ENCODE peak calls at places on chromosomes 2 and 18, in five cellular contexts. S is neural progenitor cell, M is lower lobe of right lung, X is ovary, I is left ventricle myocardium inferior. D is an unnamed sample.

GRCh38 chr2:216465580-216466197 is 33.0 kb upstream of the RPL37A start:
- DNase-seq in S (no peak), M (no peak), X (no peak), I (no peak), D (no peak)

GRCh38 chr2:173184031-173185004 is 108.7 kb downstream of the MAP3K20 start:
- DNase-seq in S (peak; percentile 62), M (no peak), X (peak; percentile 37), I (no peak), D (peak; percentile 99)

GRCh38 chr18:29749699-29750098 is 1292.8 kb downstream of the DSC3 start:
- DNase-seq in S (no peak), M (no peak), X (no peak), I (no peak), D (no peak)

GRCh38 chr2:3143602-3144001 is 234.0 kb downstream of the EIPR1 start:
- DNase-seq in S (no peak), M (no peak), X (no peak), I (no peak), D (no peak)

GRCh38 chr2:164898475-164898874 is 56.9 kb downstream of the SLC38A11 start:
- DNase-seq in S (no peak), M (no peak), X (no peak), I (no peak), D (peak; percentile 97)

GRCh38 chr18:70490008-70490933 is 201.4 kb downstream of the SOCS6 start:
- DNase-seq in S (peak; percentile 79), M (no peak), X (no peak), I (no peak), D (peak; percentile 44)

GRCh38 chr2:3376821-3377220 is 797 bp downstream of the EIPR1 start:
- DNase-seq in S (no peak), M (no peak), X (no peak), I (no peak), D (no peak)

GRCh38 chr18:76445275-76445674 is 49.8 kb downstream of the ZNF516 start:
- DNase-seq in S (no peak), M (no peak), X (no peak), I (no peak), D (peak; percentile 80)

GRCh38 chr18:41099451-41099850 is 855.6 kb upstream of the PIK3C3 start:
- DNase-seq in S (no peak), M (no peak), X (no peak), I (no peak), D (no peak)

DNA sequence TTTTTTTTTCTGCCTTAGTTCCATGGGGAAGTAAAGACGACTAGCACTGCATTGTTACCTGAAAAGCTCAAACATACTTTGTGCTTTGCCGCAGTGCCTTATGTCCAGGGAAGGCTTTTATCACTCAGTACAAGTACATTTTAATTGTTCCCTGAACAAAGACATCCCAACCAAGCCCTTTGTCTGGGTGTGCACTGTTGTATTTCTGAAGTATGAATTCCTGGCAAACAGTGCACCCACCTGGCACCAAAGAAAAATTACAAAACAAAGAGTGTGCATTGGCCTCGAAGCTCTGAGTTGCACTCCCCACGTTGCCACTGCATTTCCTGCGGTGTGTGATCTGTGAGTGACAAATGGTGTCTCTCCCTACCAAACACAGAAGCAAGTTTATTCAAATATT is 858.5 kb upstream of the PIK3C3 start:
- DNase-seq in S (peak; percentile 15), M (no peak), X (no peak), I (no peak), D (peak; percentile 22)
- TF ChIP-seq CTCF in S (peak; percentile 26), M (no peak), X (no peak), I (peak; percentile 11), D (peak; percentile 55)

DNA sequence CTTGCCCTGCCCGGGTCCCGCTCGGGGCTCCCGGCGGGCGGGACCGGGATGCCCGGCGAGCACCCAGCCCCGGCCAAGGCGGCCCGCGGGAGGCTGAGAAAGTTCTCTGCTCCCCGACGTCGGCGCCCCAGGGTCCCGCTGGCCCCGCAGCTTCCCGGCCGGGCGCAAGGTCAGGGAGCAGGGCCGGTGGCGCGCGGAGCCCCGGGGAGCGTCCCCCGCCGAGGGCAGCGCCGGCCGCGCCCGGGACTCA is 331 bp downstream of the SERPINE2 start:
- DNase-seq in S (no peak), M (no peak), X (no peak), I (no peak), D (no peak)
- H3K27me3 ChIP-seq in S (peaks cover 48% of the 10 kb centered on the region), M (peaks cover 62% of the 10 kb centered on the region), X (no peaks in the 10 kb centered on the region), I (peaks cover 94% of the 10 kb centered on the region), D (no peaks in the 10 kb centered on the region)

GRCh38 chr2:74474899-74475298 is 2.4 kb upstream of the MRPL53 start:
- DNase-seq in S (peak; percentile 32), M (no peak), X (no peak), I (no peak), D (no peak)
- TF ChIP-seq CTCF in S (peak; percentile 48), M (no peak), X (no peak), I (peak; percentile 14), D (peak; percentile 57)

GRCh38 chr2:172097557-172098131 is 5.1 kb downstream of the DLX2 start:
- DNase-seq in S (peak; percentile 32), M (no peak), X (no peak), I (no peak), D (no peak)
- H3K27me3 ChIP-seq in S (peaks cover 100% of the 10 kb centered on the region), M (peaks cover 100% of the 10 kb centered on the region), X (peaks cover 20% of the 10 kb centered on the region), I (peaks cover 100% of the 10 kb centered on the region), D (peaks cover 33% of the 10 kb centered on the region)

GRCh38 chr2:74138952-74139323 is 8.8 kb downstream of the BOLA3 start:
- DNase-seq in S (peak; percentile 15), M (no peak), X (no peak), I (no peak), D (no peak)
- TF ChIP-seq CTCF in S (peak; percentile 57), M (peak; percentile 10), X (no peak), I (peak; percentile 9), D (peak; percentile 40)

GRCh38 chr2:240066489-240066888 is 13.2 kb upstream of the OR6B3 start:
- DNase-seq in S (no peak), M (no peak), X (no peak), I (no peak), D (no peak)
- H3K27me3 ChIP-seq in S (no peaks in the 10 kb centered on the region), M (no peaks in the 10 kb centered on the region), X (no peaks in the 10 kb centered on the region), I (peaks cover 32% of the 10 kb centered on the region), D (no peaks in the 10 kb centered on the region)

DNA sequence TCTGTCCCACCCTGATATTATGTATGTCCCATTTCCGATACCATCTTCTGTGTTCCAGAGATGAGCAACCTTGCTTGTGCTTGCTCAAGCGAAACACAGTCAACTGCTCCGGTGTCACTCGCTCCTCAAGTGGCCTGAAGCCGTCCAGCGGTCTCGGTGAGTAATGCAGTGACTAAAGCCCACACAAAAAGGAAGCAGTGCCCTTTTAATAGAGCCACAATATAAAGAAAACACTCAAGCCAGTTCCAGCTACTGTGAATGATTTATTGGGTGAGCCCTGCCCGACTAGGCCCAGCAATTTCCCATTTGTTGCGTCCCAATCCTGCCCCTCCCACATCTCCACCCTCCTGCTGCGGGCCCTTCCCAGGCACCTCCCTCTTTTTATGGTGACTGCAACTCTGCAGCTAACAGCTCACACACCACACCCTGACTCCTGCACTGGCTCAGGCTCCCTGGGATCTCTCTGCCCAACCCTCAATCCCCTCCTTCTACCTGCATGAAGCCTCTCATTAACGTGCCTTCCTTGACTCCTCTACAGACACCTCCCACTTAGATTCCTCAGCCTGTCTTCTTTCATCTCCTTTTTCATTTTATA is 44.2 kb upstream of the DSC1 start:
- DNase-seq in S (peak; percentile 33), M (peak; percentile 81), X (no peak), I (peak; percentile 46), D (peak; percentile 33)
- TF ChIP-seq CTCF in S (no peak), M (peak; percentile 27), X (no peak), I (peak; percentile 36), D (peak; percentile 51)

DNA sequence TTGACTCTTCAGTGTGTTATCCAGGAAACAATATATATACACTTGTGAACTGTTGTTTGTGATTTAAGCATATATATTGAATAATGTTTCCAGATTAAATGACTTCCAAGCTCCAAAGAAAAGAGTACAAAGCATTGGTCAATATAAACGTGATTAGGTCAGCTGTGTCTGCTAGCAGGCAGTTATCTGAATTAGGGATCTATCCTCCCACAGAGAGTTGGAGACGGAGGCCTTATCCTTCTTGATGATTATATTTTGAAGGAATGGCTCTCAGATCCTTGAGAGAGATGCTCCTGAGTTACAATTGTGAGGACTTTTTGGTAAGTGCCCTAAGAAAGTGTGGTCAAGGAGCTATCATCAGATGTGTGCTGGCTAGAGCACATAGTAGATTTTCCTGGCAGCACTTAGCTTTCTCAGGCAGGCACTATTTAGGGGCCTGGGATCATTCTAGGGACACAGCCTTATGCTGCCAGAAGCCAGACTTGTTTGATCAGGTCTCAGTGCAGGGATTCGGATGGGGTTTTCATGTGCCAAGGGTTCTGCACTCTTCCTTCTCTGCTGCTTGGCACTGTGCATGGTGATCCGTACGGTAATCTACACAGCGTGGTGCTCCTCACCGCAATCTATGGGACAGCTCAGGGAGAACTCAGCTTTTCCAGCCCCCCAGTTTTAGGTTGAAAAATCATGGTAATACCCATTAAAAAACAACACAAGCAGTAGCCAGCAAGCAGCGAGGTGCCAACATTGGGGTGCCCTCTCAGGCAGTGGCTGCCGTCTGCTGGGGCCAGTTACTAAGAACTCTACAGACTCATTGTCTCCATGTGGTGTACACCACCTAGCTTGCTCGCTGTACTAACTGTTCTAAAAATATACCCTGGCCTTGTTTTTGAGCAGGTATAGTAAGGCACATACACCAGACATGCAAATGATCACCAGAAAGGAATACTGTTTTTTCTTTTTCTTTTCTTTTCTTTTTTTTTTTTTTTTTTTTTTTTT is 8.0 kb upstream of the ZDBF2 start:
- DNase-seq in S (no peak), M (no peak), X (no peak), I (no peak), D (no peak)
- H3K27me3 ChIP-seq in S (peaks cover 100% of the 10 kb centered on the region), M (peaks cover 79% of the 10 kb centered on the region), X (no peaks in the 10 kb centered on the region), I (peaks cover 100% of the 10 kb centered on the region), D (peaks cover 55% of the 10 kb centered on the region)

DNA sequence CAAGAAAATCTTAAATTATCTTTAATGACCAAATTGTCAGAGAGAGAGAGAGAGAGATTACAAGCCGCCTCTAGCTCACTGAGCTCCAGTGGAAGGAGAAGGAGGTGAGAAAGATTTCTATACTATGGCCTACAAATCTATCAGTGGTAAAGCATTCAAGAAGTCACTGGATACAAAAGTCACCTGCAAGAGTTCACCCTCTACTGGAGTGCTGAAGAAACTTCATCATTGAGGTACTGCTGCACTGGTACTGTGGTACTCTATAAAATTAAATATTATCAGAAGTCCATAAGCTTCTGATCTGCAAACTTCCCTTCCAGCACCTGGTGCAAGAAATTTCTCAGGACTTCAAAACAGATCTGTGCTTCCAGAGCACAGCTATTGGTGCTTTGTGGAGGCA is 48.3 kb upstream of the AGPS start:
- DNase-seq in S (no peak), M (no peak), X (no peak), I (no peak), D (no peak)
- TF ChIP-seq CTCF in S (no peak), M (no peak), X (no peak), I (no peak), D (no peak)

D was measured in brain microvascular endothelial cell.